ENCODE peak calls at places on chromosomes 4 and X, in seven cellular contexts. H, J, K, V, Q, Y and O are unnamed samples.

GRCh38 chr4:183838987-183839712 is 66.0 kb upstream of the STOX2 start:
- DNase-seq in Y (no peak), V (no peak), Q (no peak), H (peak; percentile 53), K (no peak), J (no peak), O (no peak)

GRCh38 chr4:4746444-4746843 is 113.0 kb upstream of the MSX1 start:
- DNase-seq in J (no peak), K (no peak), Q (no peak), Y (no peak), H (no peak), V (no peak), O (no peak)

GRCh38 chr4:39054497-39054896 is 7.5 kb upstream of the KLHL5 start:
- DNase-seq in J (no peak), H (no peak), Y (no peak), Q (no peak), K (no peak), V (no peak), O (no peak)

GRCh38 chr4:100986360-100986868 is 360.9 kb downstream of the PPP3CA start:
- DNase-seq in J (no peak), Y (no peak), K (no peak), V (no peak), H (no peak), Q (no peak), O (no peak)

GRCh38 chr4:118270492-118270891 is 82.3 kb downstream of the PRSS12 start:
- DNase-seq in K (no peak), V (no peak), Y (no peak), H (peak; percentile 36), Q (peak; percentile 47), J (no peak), O (no peak)

GRCh38 chrX:151700581-151700980 is 5.3 kb downstream of the PRRG3 start:
- DNase-seq in H (no peak), K (no peak), Q (no peak), Y (no peak), J (no peak), V (no peak), O (no peak)

GRCh38 chr4:16875487-16875886 is 23.0 kb downstream of the LDB2 start:
- DNase-seq in K (no peak), Q (no peak), J (no peak), V (peak; percentile 53), H (no peak), Y (no peak), O (no peak)

GRCh38 chrX:136468391-136469103 is 19.2 kb upstream of the BRS3 start:
- DNase-seq in J (no peak), Q (no peak), V (no peak), K (no peak), Y (no peak), H (no peak), O (no peak)

GRCh38 chr4:132269303-132269990 is 879.6 kb upstream of the PCDH10 start:
- DNase-seq in Q (no peak), Y (no peak), V (no peak), K (no peak), H (no peak), J (no peak), O (no peak)

GRCh38 chr4:78312989-78313753 is 238.4 kb upstream of the ANXA3 start:
- DNase-seq in K (no peak), Y (no peak), J (no peak), H (peak; percentile 62), V (no peak), Q (no peak), O (no peak)

GRCh38 chr4:131054489-131055019 is 1958.6 kb downstream of the C4orf33 start:
- DNase-seq in V (no peak), K (no peak), H (no peak), J (no peak), Y (no peak), Q (no peak), O (no peak)

GRCh38 chrX:1450381-1451161 is 2.1 kb downstream of the ASMTL start:
- DNase-seq in V (no peak), Q (no peak), K (no peak), J (peak; percentile 31), Y (no peak), H (no peak), O (no peak)

GRCh38 chr4:48370260-48371134 is 29.2 kb downstream of the SLAIN2 start:
- DNase-seq in H (no peak), V (no peak), Y (no peak), Q (no peak), K (no peak), J (no peak), O (no peak)

GRCh38 chr4:128880662-128881061 is 71.2 kb downstream of the JADE1 start:
- DNase-seq in Q (no peak), K (no peak), J (no peak), Y (no peak), V (no peak), H (peak; percentile 21), O (no peak)

GRCh38 chr4:85776579-85776978 is 301.6 kb downstream of the ARHGAP24 start:
- DNase-seq in J (no peak), Q (no peak), Y (no peak), H (no peak), V (no peak), K (no peak), O (no peak)

GRCh38 chrX:72306085-72306801 is 529 bp upstream of the CITED1 start:
- DNase-seq in Q (no peak), V (no peak), H (no peak), J (no peak), Y (no peak), K (no peak), O (no peak)

GRCh38 chr4:27278615-27279014 is 418.0 kb downstream of the STIM2 start:
- DNase-seq in H (peak; percentile 4), Q (no peak), Y (no peak), K (no peak), J (peak; percentile 26), V (no peak), O (no peak)

GRCh38 chr4:24278693-24279092 is 305.7 kb downstream of the DHX15 start:
- DNase-seq in K (no peak), J (no peak), Y (no peak), Q (no peak), V (no peak), H (no peak), O (no peak)

GRCh38 chrX:111100191-111100590 is 4.2 kb downstream of the PAK3 start:
- DNase-seq in Y (no peak), H (peak; percentile 8), V (no peak), J (peak; percentile 32), K (no peak), Q (peak; percentile 45), O (no peak)